ENCODE peak calls at places on chromosomes 16 and 17, in ten cellular contexts. C is Karpas-422; D is B cell; L is activated CD8-positive, alpha-beta T cell treated with anti-CD3 and anti-CD28 coated beads for 36 hours; R is ACHN; W is right cardiac atrium; P is epithelial cell of proximal tubule; X is AG08395; T is activated naive CD4-positive, alpha-beta T cell treated with anti-CD3 and anti-CD28 coated beads for 36 hours; E is CD4-positive, alpha-beta memory T cell. M is an unnamed sample.

GRCh38 chr16:66287916-66288315 is 78.6 kb upstream of the CDH5 start:
- DNase-seq in P (no peak), D (no peak), R (no peak), E (no peak), L (no peak), X (no peak), T (no peak), C (no peak), W (no peak), M (no peak)

GRCh38 chr17:64442550-64442971 is 6.4 kb upstream of the MILR1 start:
- DNase-seq in T (no peak), C (no peak), D (no peak), L (no peak), R (no peak), E (no peak), P (no peak), W (no peak), X (no peak), M (no peak)

GRCh38 chr17:78563189-78564145 is 13.7 kb downstream of the DNAH17 start:
- DNase-seq in D (no peak), X (no peak), L (no peak), C (no peak), W (peak; percentile 91), T (no peak), R (no peak), E (no peak), P (no peak), M (no peak)

GRCh38 chr16:50428116-50428515 is 59.3 kb upstream of the BRD7 start:
- DNase-seq in C (no peak), P (no peak), T (no peak), E (no peak), W (no peak), D (no peak), X (no peak), L (no peak), R (no peak), M (no peak)

GRCh38 chr17:40903129-40903847 is 18.2 kb upstream of the KRT20 start:
- DNase-seq in W (no peak), D (no peak), R (peak; percentile 97), P (peak; percentile 98), X (peak; percentile 30), T (peak; percentile 9), C (no peak), L (peak; percentile 9), E (no peak), M (peak; percentile 28)

GRCh38 chr17:81011951-81012350 is 20.3 kb downstream of the CHMP6 start:
- DNase-seq in W (no peak), L (no peak), T (no peak), D (no peak), P (no peak), X (no peak), C (no peak), R (no peak), E (no peak), M (no peak)

GRCh38 chr16:57279780-57280638 is 4.5 kb downstream of the PLLP start:
- DNase-seq in W (no peak), R (no peak), L (no peak), D (no peak), P (no peak), E (no peak), C (no peak), T (no peak), X (no peak), M (no peak)

GRCh38 chr16:11152205-11152604 is 103.8 kb downstream of the SOCS1 start:
- DNase-seq in T (no peak), X (no peak), L (no peak), R (no peak), W (no peak), C (no peak), E (no peak), D (no peak), P (no peak), M (no peak)

GRCh38 chr17:77674358-77674757 is 284.1 kb upstream of the TNRC6C start:
- DNase-seq in C (no peak), X (no peak), D (no peak), L (no peak), P (no peak), T (no peak), W (no peak), R (no peak), E (no peak), M (no peak)

GRCh38 chr17:45640141-45640850 is 143.8 kb upstream of the CRHR1 start:
- DNase-seq in E (peak; percentile 63), W (peak; percentile 84), L (peak; percentile 77), X (peak; percentile 80), R (peak; percentile 77), C (peak; percentile 88), P (peak; percentile 15), D (peak; percentile 78), T (peak; percentile 84), M (peak; percentile 74)

GRCh38 chr16:86100205-86101134 is 201.5 kb downstream of the IRF8 start:
- DNase-seq in X (no peak), W (no peak), E (no peak), D (no peak), T (no peak), R (no peak), P (no peak), L (no peak), C (no peak), M (peak; percentile 55)

GRCh38 chr16:76389126-76389525 is 111.9 kb downstream of the CNTNAP4 start:
- DNase-seq in W (no peak), D (no peak), C (no peak), T (no peak), P (no peak), L (no peak), E (no peak), R (no peak), X (no peak), M (no peak)

GRCh38 chr16:68492501-68493411 is 44.4 kb upstream of the SMPD3 start:
- DNase-seq in E (no peak), T (no peak), C (peak; percentile 59), W (peak; percentile 49), D (no peak), R (no peak), L (no peak), P (no peak), X (no peak), M (no peak)